ENCODE peak calls at places on chromosomes 12 and 14, in seven cellular contexts. E is HCT116, X is tibial artery, H is PC-9, T is transverse colon, R is left ventricle myocardium inferior, J is stomach. Y is an unnamed sample.
A peak's percentile ranks its signal among the peaks of the same experiment; 100 is the strongest.

GRCh38 chr14:30058401-30058800 is 130.8 kb upstream of the PRKD1 start:
- DNase-seq in E (no peak), X (no peak), H (no peak), T (no peak), R (no peak), J (no peak), Y (no peak)

GRCh38 chr12:28107679-28108078 is 82.6 kb upstream of the CCDC91 start:
- DNase-seq in E (no peak), X (no peak), H (no peak), T (no peak), R (no peak), J (no peak), Y (no peak)

GRCh38 chr12:12266873-12267634 is at the start of gene LRP6:
- DNase-seq in E (peak; percentile 88), X (peak; percentile 83), H (peak; percentile 95), T (peak; percentile 88), R (peak; percentile 92), J (peak; percentile 90), Y (peak; percentile 92)

GRCh38 chr12:19055589-19055988 is 73.9 kb upstream of the PLEKHA5 start:
- DNase-seq in E (no peak), X (no peak), H (no peak), T (no peak), R (no peak), J (no peak), Y (no peak)

GRCh38 chr12:5665615-5666014 is 233.7 kb downstream of the NTF3 start:
- DNase-seq in E (no peak), X (no peak), H (no peak), T (no peak), R (no peak), J (no peak), Y (no peak)

GRCh38 chr12:129844662-129845061 is 59.2 kb downstream of the TMEM132D start:
- DNase-seq in E (no peak), X (no peak), H (no peak), T (no peak), R (no peak), J (no peak), Y (no peak)

GRCh38 chr12:108890208-108890607 is 10.3 kb downstream of the DAO start:
- DNase-seq in E (no peak), X (no peak), H (peak; percentile 8), T (no peak), R (no peak), J (no peak), Y (no peak)

GRCh38 chr12:74537126-74537706 is 419 bp upstream of the ATXN7L3B start:
- DNase-seq in E (peak; percentile 50), X (no peak), H (no peak), T (no peak), R (no peak), J (no peak), Y (no peak)

GRCh38 chr12:84455598-84455997 is 457.0 kb downstream of the SLC6A15 start:
- DNase-seq in E (no peak), X (no peak), H (no peak), T (no peak), R (no peak), J (no peak), Y (no peak)

GRCh38 chr12:14930299-14930698 is 8.0 kb downstream of the ERP27 start:
- DNase-seq in E (no peak), X (no peak), H (no peak), T (no peak), R (no peak), J (no peak), Y (no peak)

GRCh38 chr12:32284561-32284960 is 114.8 kb upstream of the FGD4 start:
- DNase-seq in E (no peak), X (no peak), H (no peak), T (no peak), R (no peak), J (no peak), Y (no peak)

GRCh38 chr14:50871223-50871622 is 630 bp upstream of the ABHD12B start:
- DNase-seq in E (no peak), X (no peak), H (no peak), T (peak; percentile 39), R (no peak), J (no peak), Y (no peak)

GRCh38 chr12:112606611-112607366 is 184.8 kb upstream of the RPH3A start:
- DNase-seq in E (no peak), X (no peak), H (no peak), T (no peak), R (no peak), J (no peak), Y (no peak)

GRCh38 chr12:124433147-124433874 is 134.1 kb downstream of the NCOR2 start:
- DNase-seq in E (no peak), X (peak; percentile 60), H (no peak), T (no peak), R (peak; percentile 86), J (peak; percentile 38), Y (no peak)

GRCh38 chr12:29700761-29701481 is 82.8 kb downstream of the TMTC1 start:
- DNase-seq in E (no peak), X (no peak), H (no peak), T (no peak), R (no peak), J (no peak), Y (no peak)

GRCh38 chr12:11820476-11820875 is 171.0 kb downstream of the ETV6 start:
- DNase-seq in E (no peak), X (no peak), H (no peak), T (no peak), R (no peak), J (no peak), Y (no peak)

GRCh38 chr14:68088463-68088862 is 268.9 kb downstream of the RAD51B start:
- DNase-seq in E (peak; percentile 31), X (no peak), H (no peak), T (no peak), R (no peak), J (no peak), Y (no peak)

GRCh38 chr12:93571854-93572711 is at the start of gene SOCS2:
- DNase-seq in E (no peak), X (peak; percentile 22), H (peak; percentile 42), T (peak; percentile 58), R (peak; percentile 38), J (peak; percentile 31), Y (peak; percentile 55)

GRCh38 chr12:67220065-67220464 is 49.1 kb upstream of the CAND1 start:
- DNase-seq in E (peak; percentile 15), X (no peak), H (peak; percentile 13), T (peak; percentile 11), R (peak; percentile 16), J (no peak), Y (no peak)

GRCh38 chr14:59630281-59630963 is 53.8 kb upstream of the CCDC175 start:
- DNase-seq in E (no peak), X (no peak), H (no peak), T (no peak), R (no peak), J (no peak), Y (peak; percentile 41)

GRCh38 chr12:53590661-53591060 is 35.5 kb downstream of the ATF7 start:
- DNase-seq in E (no peak), X (no peak), H (no peak), T (no peak), R (no peak), J (no peak), Y (no peak)

GRCh38 chr14:103801459-103801858 is 45.9 kb downstream of the PPP1R13B start:
- DNase-seq in E (no peak), X (no peak), H (no peak), T (no peak), R (no peak), J (no peak), Y (no peak)

GRCh38 chr12:108475396-108475795 is 39.7 kb upstream of the FICD start:
- DNase-seq in E (no peak), X (no peak), H (no peak), T (no peak), R (no peak), J (no peak), Y (no peak)

GRCh38 chr12:110234197-110235154 is 46.6 kb upstream of the ATP2A2 start:
- DNase-seq in E (no peak), X (no peak), H (no peak), T (no peak), R (no peak), J (no peak), Y (no peak)

DNA sequence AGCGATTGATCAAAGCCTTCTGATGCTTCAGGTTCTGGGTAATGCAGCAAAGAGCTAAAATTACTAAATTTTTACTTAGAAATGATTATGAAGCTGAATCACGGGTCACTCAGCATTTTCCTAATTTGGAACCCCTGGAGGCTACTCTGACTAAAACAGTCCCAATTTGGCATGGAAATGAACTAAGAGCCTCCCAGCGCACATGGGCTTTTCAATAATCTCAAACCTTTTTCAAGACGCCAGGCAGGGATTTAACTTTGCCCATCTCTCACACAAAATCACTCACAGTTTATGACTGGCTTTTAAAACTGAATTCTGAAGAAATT is 68.3 kb downstream of the LLPH start:
- DNase-seq in E (no peak), X (no peak), H (no peak), T (no peak), R (no peak), J (no peak), Y (no peak)
- H3K4me3 ChIP-seq in E (no peak overlapping the region), X (no peak overlapping the region), H (no peak overlapping the region), T (no peak overlapping the region), R (no peak overlapping the region), J (no peak overlapping the region), Y (no peak overlapping the region)

DNA sequence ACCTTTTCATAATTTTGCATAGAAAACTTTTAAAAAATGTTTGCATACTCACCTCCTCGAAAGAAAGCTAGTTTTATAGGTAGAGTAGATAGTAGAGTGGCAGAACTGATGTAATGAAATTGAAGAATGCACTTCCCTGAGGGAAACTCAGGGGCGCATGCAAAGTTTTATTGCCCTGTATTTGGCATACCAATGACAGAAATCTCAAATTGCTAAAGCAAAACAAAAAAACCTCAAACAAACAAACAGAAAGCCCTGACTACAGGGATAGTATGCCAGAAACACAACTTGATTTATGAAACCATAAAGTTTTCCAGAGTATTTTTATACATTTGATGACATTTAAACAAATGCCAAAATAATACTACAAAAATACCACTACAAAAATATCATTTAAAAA is 1.8 kb downstream of the RASSF9 start:
- DNase-seq in E (no peak), X (no peak), H (no peak), T (no peak), R (no peak), J (no peak), Y (no peak)
- TF ChIP-seq CTCF in E (no peak), X (no peak), H (no peak), T (no peak), R (no peak), J (no peak), Y (no peak)

DNA sequence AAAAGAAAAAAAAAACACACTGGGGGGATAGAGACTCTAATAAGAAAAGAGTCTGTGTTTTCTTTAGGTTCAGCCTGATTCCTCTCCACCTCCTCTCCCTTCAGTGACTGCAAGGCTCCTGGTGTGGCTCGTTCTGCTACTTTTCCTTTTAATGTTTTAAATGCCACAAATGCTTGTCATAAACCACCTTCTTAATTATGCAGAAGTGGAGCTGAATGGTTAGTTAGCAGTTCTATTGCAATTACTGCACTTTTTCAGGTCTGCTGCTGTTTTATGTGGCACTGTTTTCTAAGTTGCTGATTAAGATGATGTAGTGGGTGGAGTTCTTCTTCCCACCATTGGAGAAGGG is 878.1 kb downstream of the DIO2 start:
- DNase-seq in E (no peak), X (no peak), H (no peak), T (no peak), R (no peak), J (no peak), Y (no peak)
- H3K9me3 ChIP-seq in E (peaks cover 13% of the 10 kb centered on the region), X (no peaks in the 10 kb centered on the region), H (no peaks in the 10 kb centered on the region), T (no peaks in the 10 kb centered on the region), R (no peaks in the 10 kb centered on the region), J (no peaks in the 10 kb centered on the region), Y (no peaks in the 10 kb centered on the region)

DNA sequence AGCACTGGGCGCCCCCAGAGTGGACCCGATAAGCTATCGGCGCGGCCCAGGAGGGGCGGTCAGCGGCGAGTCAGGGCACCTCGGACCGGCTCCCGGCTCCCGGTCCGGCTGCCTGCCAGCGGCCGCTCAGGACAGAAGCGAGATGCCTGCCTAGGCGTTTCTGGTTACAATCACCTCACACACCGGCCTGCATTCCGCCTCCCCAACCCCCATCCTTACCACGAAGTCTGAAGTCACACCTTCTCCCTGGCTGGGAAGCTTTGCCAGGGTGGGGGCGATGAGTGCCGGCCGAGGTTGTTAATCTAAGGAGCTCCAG is 42.6 kb upstream of the TBX5 start:
- DNase-seq in E (no peak), X (no peak), H (no peak), T (no peak), R (no peak), J (no peak), Y (no peak)
- H3K4me3 ChIP-seq in E (no peak overlapping the region), X (no peak overlapping the region), H (no peak overlapping the region), T (no peak overlapping the region), R (no peak overlapping the region), J (no peak overlapping the region), Y (no peak overlapping the region)

Y was measured in lower lobe of right lung.